ENCODE peak calls at places on chromosomes 13 and 19, in eight cellular contexts. One of them, this sample, is unnamed.

GRCh38 chr13:31587696-31588266 is 151.5 kb upstream of the RXFP2 start:
- DNase-seq in adrenal gland: no peak
- DNase-seq in naive thymus-derived CD4-positive, alpha-beta T cell: no peak
- DNase-seq in lower lobe of right lung: no peak
- DNase-seq in CD8-positive, alpha-beta T cell: no peak
- DNase-seq in astrocyte of the cerebellum: no peak
- DNase-seq in PC-9: no peak
- DNase-seq in cardiac fibroblast: peak
- DNase-seq in this sample: peak

GRCh38 chr13:101499406-101499805 is 46.9 kb downstream of the ITGBL1 start:
- DNase-seq in adrenal gland: no peak
- DNase-seq in naive thymus-derived CD4-positive, alpha-beta T cell: no peak
- DNase-seq in lower lobe of right lung: no peak
- DNase-seq in CD8-positive, alpha-beta T cell: no peak
- DNase-seq in astrocyte of the cerebellum: no peak
- DNase-seq in PC-9: no peak
- DNase-seq in cardiac fibroblast: no peak
- DNase-seq in this sample: no peak

GRCh38 chr19:18428837-18429674 is 8.9 kb downstream of the ISYNA1 start:
- DNase-seq in adrenal gland: peak
- DNase-seq in naive thymus-derived CD4-positive, alpha-beta T cell: peak
- DNase-seq in lower lobe of right lung: peak
- DNase-seq in CD8-positive, alpha-beta T cell: peak
- DNase-seq in astrocyte of the cerebellum: peak
- DNase-seq in PC-9: no peak
- DNase-seq in cardiac fibroblast: peak
- DNase-seq in this sample: peak

GRCh38 chr19:38837656-38838121 is 6.1 kb upstream of the ECH1 start:
- DNase-seq in adrenal gland: no peak
- DNase-seq in naive thymus-derived CD4-positive, alpha-beta T cell: no peak
- DNase-seq in lower lobe of right lung: no peak
- DNase-seq in CD8-positive, alpha-beta T cell: no peak
- DNase-seq in astrocyte of the cerebellum: no peak
- DNase-seq in PC-9: peak
- DNase-seq in cardiac fibroblast: no peak
- DNase-seq in this sample: peak

GRCh38 chr13:82938644-82939043 is 943.6 kb downstream of the SLITRK1 start:
- DNase-seq in adrenal gland: no peak
- DNase-seq in naive thymus-derived CD4-positive, alpha-beta T cell: no peak
- DNase-seq in lower lobe of right lung: no peak
- DNase-seq in CD8-positive, alpha-beta T cell: no peak
- DNase-seq in astrocyte of the cerebellum: no peak
- DNase-seq in PC-9: no peak
- DNase-seq in cardiac fibroblast: no peak
- DNase-seq in this sample: no peak

GRCh38 chr19:38714354-38714778 is 29.9 kb downstream of the CAPN12 start:
- DNase-seq in adrenal gland: peak
- DNase-seq in naive thymus-derived CD4-positive, alpha-beta T cell: no peak
- DNase-seq in lower lobe of right lung: no peak
- DNase-seq in CD8-positive, alpha-beta T cell: no peak
- DNase-seq in astrocyte of the cerebellum: no peak
- DNase-seq in PC-9: no peak
- DNase-seq in cardiac fibroblast: no peak
- DNase-seq in this sample: no peak

GRCh38 chr19:1254530-1255185 is 6.3 kb downstream of the MIDN start:
- DNase-seq in adrenal gland: peak
- DNase-seq in naive thymus-derived CD4-positive, alpha-beta T cell: no peak
- DNase-seq in lower lobe of right lung: no peak
- DNase-seq in CD8-positive, alpha-beta T cell: no peak
- DNase-seq in astrocyte of the cerebellum: no peak
- DNase-seq in PC-9: no peak
- DNase-seq in cardiac fibroblast: no peak
- DNase-seq in this sample: no peak

GRCh38 chr13:34155931-34156607 is 338.1 kb downstream of the RFC3 start:
- DNase-seq in adrenal gland: peak
- DNase-seq in naive thymus-derived CD4-positive, alpha-beta T cell: no peak
- DNase-seq in lower lobe of right lung: no peak
- DNase-seq in CD8-positive, alpha-beta T cell: no peak
- DNase-seq in astrocyte of the cerebellum: no peak
- DNase-seq in PC-9: peak
- DNase-seq in cardiac fibroblast: peak
- DNase-seq in this sample: peak

GRCh38 chr19:10420444-10421239 is at the start of gene PDE4A:
- DNase-seq in adrenal gland: no peak
- DNase-seq in naive thymus-derived CD4-positive, alpha-beta T cell: no peak
- DNase-seq in lower lobe of right lung: no peak
- DNase-seq in CD8-positive, alpha-beta T cell: peak
- DNase-seq in astrocyte of the cerebellum: no peak
- DNase-seq in PC-9: no peak
- DNase-seq in cardiac fibroblast: peak
- DNase-seq in this sample: peak

GRCh38 chr19:46631481-46631880 is 4.5 kb downstream of the GNG8 start:
- DNase-seq in adrenal gland: no peak
- DNase-seq in naive thymus-derived CD4-positive, alpha-beta T cell: no peak
- DNase-seq in lower lobe of right lung: no peak
- DNase-seq in CD8-positive, alpha-beta T cell: no peak
- DNase-seq in astrocyte of the cerebellum: no peak
- DNase-seq in PC-9: no peak
- DNase-seq in cardiac fibroblast: peak
- DNase-seq in this sample: peak

GRCh38 chr19:40612831-40613668 is 11.9 kb downstream of the LTBP4 start:
- DNase-seq in adrenal gland: peak
- DNase-seq in naive thymus-derived CD4-positive, alpha-beta T cell: peak
- DNase-seq in lower lobe of right lung: peak
- DNase-seq in CD8-positive, alpha-beta T cell: peak
- DNase-seq in astrocyte of the cerebellum: no peak
- DNase-seq in PC-9: peak
- DNase-seq in cardiac fibroblast: no peak
- DNase-seq in this sample: peak

GRCh38 chr19:5170329-5170745 is 170.3 kb downstream of the PTPRS start:
- DNase-seq in adrenal gland: no peak
- DNase-seq in naive thymus-derived CD4-positive, alpha-beta T cell: peak
- DNase-seq in lower lobe of right lung: peak
- DNase-seq in CD8-positive, alpha-beta T cell: peak
- DNase-seq in astrocyte of the cerebellum: no peak
- DNase-seq in PC-9: no peak
- DNase-seq in cardiac fibroblast: no peak
- DNase-seq in this sample: no peak

GRCh38 chr13:26185720-26186119 is 36.4 kb downstream of the RNF6 start:
- DNase-seq in adrenal gland: no peak
- DNase-seq in naive thymus-derived CD4-positive, alpha-beta T cell: no peak
- DNase-seq in lower lobe of right lung: no peak
- DNase-seq in CD8-positive, alpha-beta T cell: no peak
- DNase-seq in astrocyte of the cerebellum: no peak
- DNase-seq in PC-9: no peak
- DNase-seq in cardiac fibroblast: no peak
- DNase-seq in this sample: no peak

GRCh38 chr13:61768175-61768574 is 352.5 kb upstream of the PCDH20 start:
- DNase-seq in adrenal gland: no peak
- DNase-seq in naive thymus-derived CD4-positive, alpha-beta T cell: no peak
- DNase-seq in lower lobe of right lung: no peak
- DNase-seq in CD8-positive, alpha-beta T cell: no peak
- DNase-seq in astrocyte of the cerebellum: no peak
- DNase-seq in PC-9: no peak
- DNase-seq in cardiac fibroblast: no peak
- DNase-seq in this sample: no peak

GRCh38 chr13:47893527-47893926 is 107.5 kb downstream of the SUCLA2 start:
- DNase-seq in adrenal gland: no peak
- DNase-seq in naive thymus-derived CD4-positive, alpha-beta T cell: no peak
- DNase-seq in lower lobe of right lung: no peak
- DNase-seq in CD8-positive, alpha-beta T cell: no peak
- DNase-seq in astrocyte of the cerebellum: peak
- DNase-seq in PC-9: no peak
- DNase-seq in cardiac fibroblast: no peak
- DNase-seq in this sample: no peak

GRCh38 chr19:12790628-12791344 is 500 bp upstream of the JUNB start:
- DNase-seq in adrenal gland: no peak
- DNase-seq in naive thymus-derived CD4-positive, alpha-beta T cell: no peak
- DNase-seq in lower lobe of right lung: no peak
- DNase-seq in CD8-positive, alpha-beta T cell: no peak
- DNase-seq in astrocyte of the cerebellum: no peak
- DNase-seq in PC-9: no peak
- DNase-seq in cardiac fibroblast: no peak
- DNase-seq in this sample: no peak

GRCh38 chr19:12788682-12789097 is 2.6 kb upstream of the JUNB start:
- DNase-seq in adrenal gland: peak
- DNase-seq in naive thymus-derived CD4-positive, alpha-beta T cell: no peak
- DNase-seq in lower lobe of right lung: peak
- DNase-seq in CD8-positive, alpha-beta T cell: peak
- DNase-seq in astrocyte of the cerebellum: no peak
- DNase-seq in PC-9: peak
- DNase-seq in cardiac fibroblast: peak
- DNase-seq in this sample: peak

GRCh38 chr19:12789904-12790619 is 1.2 kb upstream of the JUNB start:
- DNase-seq in adrenal gland: peak
- DNase-seq in naive thymus-derived CD4-positive, alpha-beta T cell: peak
- DNase-seq in lower lobe of right lung: peak
- DNase-seq in CD8-positive, alpha-beta T cell: peak
- DNase-seq in astrocyte of the cerebellum: peak
- DNase-seq in PC-9: peak
- DNase-seq in cardiac fibroblast: peak
- DNase-seq in this sample: peak

GRCh38 chr19:12788025-12788681 is 3.1 kb upstream of the JUNB start:
- DNase-seq in adrenal gland: peak
- DNase-seq in naive thymus-derived CD4-positive, alpha-beta T cell: no peak
- DNase-seq in lower lobe of right lung: no peak
- DNase-seq in CD8-positive, alpha-beta T cell: no peak
- DNase-seq in astrocyte of the cerebellum: no peak
- DNase-seq in PC-9: no peak
- DNase-seq in cardiac fibroblast: no peak
- DNase-seq in this sample: no peak

GRCh38 chr19:12789098-12789903 is 2.0 kb upstream of the JUNB start:
- DNase-seq in adrenal gland: no peak
- DNase-seq in naive thymus-derived CD4-positive, alpha-beta T cell: no peak
- DNase-seq in lower lobe of right lung: no peak
- DNase-seq in CD8-positive, alpha-beta T cell: no peak
- DNase-seq in astrocyte of the cerebellum: no peak
- DNase-seq in PC-9: no peak
- DNase-seq in cardiac fibroblast: no peak
- DNase-seq in this sample: peak
- H3K4me3 ChIP-seq in adrenal gland: no peak
- H3K4me3 ChIP-seq in naive thymus-derived CD4-positive, alpha-beta T cell: no peak
- H3K4me3 ChIP-seq in lower lobe of right lung: peak
- H3K4me3 ChIP-seq in CD8-positive, alpha-beta T cell: peak
- H3K4me3 ChIP-seq in astrocyte of the cerebellum: peak
- H3K4me3 ChIP-seq in PC-9: peak
- H3K4me3 ChIP-seq in cardiac fibroblast: peak
- H3K4me3 ChIP-seq in this sample: peak

GRCh38 chr13:99215466-99215865 is 14.8 kb downstream of the UBAC2 start:
- DNase-seq in adrenal gland: no peak
- DNase-seq in naive thymus-derived CD4-positive, alpha-beta T cell: peak
- DNase-seq in lower lobe of right lung: no peak
- DNase-seq in CD8-positive, alpha-beta T cell: peak
- DNase-seq in astrocyte of the cerebellum: no peak
- DNase-seq in PC-9: no peak
- DNase-seq in cardiac fibroblast: no peak
- DNase-seq in this sample: no peak
- H3K4me3 ChIP-seq in adrenal gland: no peak
- H3K4me3 ChIP-seq in naive thymus-derived CD4-positive, alpha-beta T cell: peak
- H3K4me3 ChIP-seq in lower lobe of right lung: no peak
- H3K4me3 ChIP-seq in CD8-positive, alpha-beta T cell: peak
- H3K4me3 ChIP-seq in astrocyte of the cerebellum: no peak
- H3K4me3 ChIP-seq in PC-9: no peak
- H3K4me3 ChIP-seq in cardiac fibroblast: no peak
- H3K4me3 ChIP-seq in this sample: no peak

GRCh38 chr19:41868120-41868988 is 8.3 kb downstream of the RPS19 start:
- DNase-seq in adrenal gland: no peak
- DNase-seq in naive thymus-derived CD4-positive, alpha-beta T cell: no peak
- DNase-seq in lower lobe of right lung: peak
- DNase-seq in CD8-positive, alpha-beta T cell: no peak
- DNase-seq in astrocyte of the cerebellum: no peak
- DNase-seq in PC-9: no peak
- DNase-seq in cardiac fibroblast: no peak
- DNase-seq in this sample: no peak
- H3K4me3 ChIP-seq in adrenal gland: no peak
- H3K4me3 ChIP-seq in naive thymus-derived CD4-positive, alpha-beta T cell: no peak
- H3K4me3 ChIP-seq in lower lobe of right lung: no peak
- H3K4me3 ChIP-seq in CD8-positive, alpha-beta T cell: no peak
- H3K4me3 ChIP-seq in astrocyte of the cerebellum: no peak
- H3K4me3 ChIP-seq in PC-9: no peak
- H3K4me3 ChIP-seq in cardiac fibroblast: no peak
- H3K4me3 ChIP-seq in this sample: no peak

GRCh38 chr19:50026550-50026906 is 723 bp downstream of the ZNF473 start:
- DNase-seq in adrenal gland: no peak
- DNase-seq in naive thymus-derived CD4-positive, alpha-beta T cell: no peak
- DNase-seq in lower lobe of right lung: no peak
- DNase-seq in CD8-positive, alpha-beta T cell: no peak
- DNase-seq in astrocyte of the cerebellum: no peak
- DNase-seq in PC-9: no peak
- DNase-seq in cardiac fibroblast: no peak
- DNase-seq in this sample: no peak
- H3K4me3 ChIP-seq in adrenal gland: no peak
- H3K4me3 ChIP-seq in naive thymus-derived CD4-positive, alpha-beta T cell: peak
- H3K4me3 ChIP-seq in lower lobe of right lung: peak
- H3K4me3 ChIP-seq in CD8-positive, alpha-beta T cell: peak
- H3K4me3 ChIP-seq in astrocyte of the cerebellum: peak
- H3K4me3 ChIP-seq in PC-9: peak
- H3K4me3 ChIP-seq in cardiac fibroblast: peak
- H3K4me3 ChIP-seq in this sample: peak

GRCh38 chr13:112894423-112894672 is 74.7 kb upstream of the MCF2L start:
- DNase-seq in adrenal gland: no peak
- DNase-seq in naive thymus-derived CD4-positive, alpha-beta T cell: no peak
- DNase-seq in lower lobe of right lung: no peak
- DNase-seq in CD8-positive, alpha-beta T cell: no peak
- DNase-seq in astrocyte of the cerebellum: no peak
- DNase-seq in PC-9: no peak
- DNase-seq in cardiac fibroblast: no peak
- DNase-seq in this sample: no peak

GRCh38 chr13:112894673-112895481 is 74.1 kb upstream of the MCF2L start:
- DNase-seq in adrenal gland: no peak
- DNase-seq in naive thymus-derived CD4-positive, alpha-beta T cell: no peak
- DNase-seq in lower lobe of right lung: peak
- DNase-seq in CD8-positive, alpha-beta T cell: no peak
- DNase-seq in astrocyte of the cerebellum: no peak
- DNase-seq in PC-9: no peak
- DNase-seq in cardiac fibroblast: no peak
- DNase-seq in this sample: no peak

GRCh38 chr13:112893570-112894422 is 75.2 kb upstream of the MCF2L start:
- DNase-seq in adrenal gland: no peak
- DNase-seq in naive thymus-derived CD4-positive, alpha-beta T cell: peak
- DNase-seq in lower lobe of right lung: peak
- DNase-seq in CD8-positive, alpha-beta T cell: peak
- DNase-seq in astrocyte of the cerebellum: no peak
- DNase-seq in PC-9: peak
- DNase-seq in cardiac fibroblast: peak
- DNase-seq in this sample: peak

GRCh38 chr13:112891477-112892401 is 77.3 kb upstream of the MCF2L start:
- DNase-seq in adrenal gland: no peak
- DNase-seq in naive thymus-derived CD4-positive, alpha-beta T cell: no peak
- DNase-seq in lower lobe of right lung: peak
- DNase-seq in CD8-positive, alpha-beta T cell: peak
- DNase-seq in astrocyte of the cerebellum: no peak
- DNase-seq in PC-9: peak
- DNase-seq in cardiac fibroblast: no peak
- DNase-seq in this sample: no peak

GRCh38 chr13:112892759-112893569 is 76.0 kb upstream of the MCF2L start:
- DNase-seq in adrenal gland: no peak
- DNase-seq in naive thymus-derived CD4-positive, alpha-beta T cell: no peak
- DNase-seq in lower lobe of right lung: peak
- DNase-seq in CD8-positive, alpha-beta T cell: no peak
- DNase-seq in astrocyte of the cerebellum: no peak
- DNase-seq in PC-9: no peak
- DNase-seq in cardiac fibroblast: no peak
- DNase-seq in this sample: no peak
- H3K4me3 ChIP-seq in adrenal gland: no peak
- H3K4me3 ChIP-seq in naive thymus-derived CD4-positive, alpha-beta T cell: no peak
- H3K4me3 ChIP-seq in lower lobe of right lung: peak
- H3K4me3 ChIP-seq in CD8-positive, alpha-beta T cell: no peak
- H3K4me3 ChIP-seq in astrocyte of the cerebellum: no peak
- H3K4me3 ChIP-seq in PC-9: no peak
- H3K4me3 ChIP-seq in cardiac fibroblast: no peak
- H3K4me3 ChIP-seq in this sample: no peak